ENCODE peak calls at places on chromosomes 6 and 20, in seven cellular contexts. T is HCEC 1CT, V is AG08395, B is RWPE1, L is IMR-90, M is psoas muscle, W is aorta. P is an unnamed sample.

GRCh38 chr20:33490023-33490933 is at the start of gene CBFA2T2:
- DNase-seq in T (peak), V (no peak), B (peak), L (peak), M (peak), W (peak), P (peak)

GRCh38 chr6:134267917-134268361 is 50.0 kb downstream of the SGK1 start:
- DNase-seq in T (no peak), V (no peak), B (no peak), L (no peak), M (no peak), W (no peak), P (no peak)

GRCh38 chr20:43579861-43580793 is 10.6 kb upstream of the IFT52 start:
- DNase-seq in T (no peak), V (no peak), B (no peak), L (no peak), M (no peak), W (no peak), P (no peak)

GRCh38 chr6:155495011-155495768 is 39.6 kb upstream of the NOX3 start:
- DNase-seq in T (peak), V (peak), B (no peak), L (peak), M (peak), W (peak), P (peak)

GRCh38 chr6:88669475-88669874 is 293.9 kb downstream of the RNGTT start:
- DNase-seq in T (no peak), V (no peak), B (no peak), L (no peak), M (no peak), W (no peak), P (no peak)

GRCh38 chr20:21157006-21157405 is 31.1 kb downstream of the KIZ start:
- DNase-seq in T (no peak), V (no peak), B (no peak), L (no peak), M (no peak), W (no peak), P (no peak)

GRCh38 chr6:11021714-11022113 is 22.4 kb downstream of the ELOVL2 start:
- DNase-seq in T (no peak), V (no peak), B (no peak), L (no peak), M (no peak), W (no peak), P (no peak)

GRCh38 chr6:52457096-52457495 is 37.0 kb downstream of the EFHC1 start:
- DNase-seq in T (no peak), V (no peak), B (no peak), L (no peak), M (no peak), W (no peak), P (no peak)

GRCh38 chr6:167455371-167455770 is 130.5 kb downstream of the TTLL2 start:
- DNase-seq in T (no peak), V (no peak), B (no peak), L (no peak), M (no peak), W (no peak), P (no peak)

GRCh38 chr20:53129557-53129956 is 157.4 kb downstream of the TSHZ2 start:
- DNase-seq in T (no peak), V (peak), B (no peak), L (no peak), M (no peak), W (no peak), P (peak)